ENCODE peak calls at places on chromosomes 16 and 17, in six cellular contexts. One of them, this sample, is unnamed.

GRCh38 chr17:18205861-18206260 is 19.6 kb upstream of the LLGL1 start:
- DNase-seq in fibroblast of pulmonary artery: no peak
- DNase-seq in CD4-positive, alpha-beta T cell: no peak
- DNase-seq in cardiac fibroblast: no peak
- DNase-seq in Calu3: no peak
- DNase-seq in hepatocyte: no peak
- DNase-seq in this sample: no peak

GRCh38 chr16:57916735-57917450 is 54.0 kb downstream of the CNGB1 start:
- DNase-seq in CD4-positive, alpha-beta T cell: no peak
- DNase-seq in fibroblast of pulmonary artery: no peak
- DNase-seq in hepatocyte: no peak
- DNase-seq in cardiac fibroblast: no peak
- DNase-seq in Calu3: peak
- DNase-seq in this sample: no peak

GRCh38 chr16:57239089-57239488 is 6.0 kb upstream of the ARL2BP start:
- DNase-seq in Calu3: no peak
- DNase-seq in hepatocyte: no peak
- DNase-seq in cardiac fibroblast: no peak
- DNase-seq in fibroblast of pulmonary artery: peak
- DNase-seq in CD4-positive, alpha-beta T cell: no peak
- DNase-seq in this sample: no peak

GRCh38 chr17:50871369-50871768 is 5.2 kb upstream of the TOB1 start:
- DNase-seq in fibroblast of pulmonary artery: no peak
- DNase-seq in cardiac fibroblast: no peak
- DNase-seq in Calu3: no peak
- DNase-seq in hepatocyte: no peak
- DNase-seq in CD4-positive, alpha-beta T cell: no peak
- DNase-seq in this sample: no peak

GRCh38 chr16:9869776-9870175 is 312.5 kb downstream of the GRIN2A start:
- DNase-seq in CD4-positive, alpha-beta T cell: no peak
- DNase-seq in Calu3: no peak
- DNase-seq in cardiac fibroblast: no peak
- DNase-seq in fibroblast of pulmonary artery: no peak
- DNase-seq in hepatocyte: no peak
- DNase-seq in this sample: no peak

GRCh38 chr17:34758747-34759146 is 179.4 kb downstream of the TMEM132E start:
- DNase-seq in hepatocyte: no peak
- DNase-seq in Calu3: no peak
- DNase-seq in fibroblast of pulmonary artery: no peak
- DNase-seq in CD4-positive, alpha-beta T cell: no peak
- DNase-seq in cardiac fibroblast: no peak
- DNase-seq in this sample: peak

GRCh38 chr17:35793257-35793656 is 2.2 kb downstream of the MMP28 start:
- DNase-seq in cardiac fibroblast: no peak
- DNase-seq in fibroblast of pulmonary artery: no peak
- DNase-seq in Calu3: no peak
- DNase-seq in CD4-positive, alpha-beta T cell: no peak
- DNase-seq in hepatocyte: no peak
- DNase-seq in this sample: no peak

GRCh38 chr17:48555616-48556533 is 11.0 kb upstream of the HOXB2 start:
- DNase-seq in Calu3: no peak
- DNase-seq in fibroblast of pulmonary artery: no peak
- DNase-seq in hepatocyte: no peak
- DNase-seq in CD4-positive, alpha-beta T cell: no peak
- DNase-seq in cardiac fibroblast: no peak
- DNase-seq in this sample: no peak

GRCh38 chr17:21199856-21200255 is 14.1 kb downstream of the TMEM11 start:
- DNase-seq in fibroblast of pulmonary artery: no peak
- DNase-seq in cardiac fibroblast: no peak
- DNase-seq in CD4-positive, alpha-beta T cell: no peak
- DNase-seq in hepatocyte: no peak
- DNase-seq in Calu3: no peak
- DNase-seq in this sample: no peak

GRCh38 chr17:48127371-48128051 is 19.9 kb downstream of the SNX11 start:
- DNase-seq in cardiac fibroblast: no peak
- DNase-seq in CD4-positive, alpha-beta T cell: no peak
- DNase-seq in hepatocyte: no peak
- DNase-seq in Calu3: peak
- DNase-seq in fibroblast of pulmonary artery: peak
- DNase-seq in this sample: no peak

GRCh38 chr17:17321356-17322025 is 18.3 kb downstream of the NT5M start:
- DNase-seq in Calu3: no peak
- DNase-seq in cardiac fibroblast: no peak
- DNase-seq in CD4-positive, alpha-beta T cell: peak
- DNase-seq in fibroblast of pulmonary artery: no peak
- DNase-seq in hepatocyte: no peak
- DNase-seq in this sample: no peak

GRCh38 chr17:58587713-58588117 is 73.3 kb upstream of the MTMR4 start:
- DNase-seq in CD4-positive, alpha-beta T cell: peak
- DNase-seq in Calu3: peak
- DNase-seq in fibroblast of pulmonary artery: peak
- DNase-seq in cardiac fibroblast: peak
- DNase-seq in hepatocyte: peak
- DNase-seq in this sample: peak

GRCh38 chr16:81598083-81598482 is 153.5 kb downstream of the CMIP start:
- DNase-seq in fibroblast of pulmonary artery: no peak
- DNase-seq in cardiac fibroblast: no peak
- DNase-seq in CD4-positive, alpha-beta T cell: no peak
- DNase-seq in hepatocyte: no peak
- DNase-seq in Calu3: no peak
- DNase-seq in this sample: no peak
- TF ChIP-seq CTCF in fibroblast of pulmonary artery: no peak
- TF ChIP-seq CTCF in cardiac fibroblast: no peak
- TF ChIP-seq CTCF in CD4-positive, alpha-beta T cell: no peak
- TF ChIP-seq CTCF in hepatocyte: no peak
- TF ChIP-seq CTCF in Calu3: peak
- TF ChIP-seq CTCF in this sample: no peak

GRCh38 chr17:77245162-77245926 is 104.6 kb downstream of the SEC14L1 start:
- DNase-seq in hepatocyte: no peak
- DNase-seq in cardiac fibroblast: no peak
- DNase-seq in CD4-positive, alpha-beta T cell: no peak
- DNase-seq in Calu3: no peak
- DNase-seq in fibroblast of pulmonary artery: no peak
- DNase-seq in this sample: no peak

GRCh38 chr17:77240976-77241375 is 100.2 kb downstream of the SEC14L1 start:
- DNase-seq in fibroblast of pulmonary artery: no peak
- DNase-seq in cardiac fibroblast: no peak
- DNase-seq in CD4-positive, alpha-beta T cell: no peak
- DNase-seq in hepatocyte: no peak
- DNase-seq in Calu3: no peak
- DNase-seq in this sample: no peak

GRCh38 chr17:77246110-77247047 is 105.6 kb downstream of the SEC14L1 start:
- DNase-seq in Calu3: no peak
- DNase-seq in cardiac fibroblast: no peak
- DNase-seq in fibroblast of pulmonary artery: no peak
- DNase-seq in hepatocyte: no peak
- DNase-seq in CD4-positive, alpha-beta T cell: no peak
- DNase-seq in this sample: no peak

GRCh38 chr17:77247048-77247541 is 106.3 kb downstream of the SEC14L1 start:
- DNase-seq in hepatocyte: peak
- DNase-seq in fibroblast of pulmonary artery: peak
- DNase-seq in CD4-positive, alpha-beta T cell: peak
- DNase-seq in cardiac fibroblast: peak
- DNase-seq in Calu3: peak
- DNase-seq in this sample: peak

DNA sequence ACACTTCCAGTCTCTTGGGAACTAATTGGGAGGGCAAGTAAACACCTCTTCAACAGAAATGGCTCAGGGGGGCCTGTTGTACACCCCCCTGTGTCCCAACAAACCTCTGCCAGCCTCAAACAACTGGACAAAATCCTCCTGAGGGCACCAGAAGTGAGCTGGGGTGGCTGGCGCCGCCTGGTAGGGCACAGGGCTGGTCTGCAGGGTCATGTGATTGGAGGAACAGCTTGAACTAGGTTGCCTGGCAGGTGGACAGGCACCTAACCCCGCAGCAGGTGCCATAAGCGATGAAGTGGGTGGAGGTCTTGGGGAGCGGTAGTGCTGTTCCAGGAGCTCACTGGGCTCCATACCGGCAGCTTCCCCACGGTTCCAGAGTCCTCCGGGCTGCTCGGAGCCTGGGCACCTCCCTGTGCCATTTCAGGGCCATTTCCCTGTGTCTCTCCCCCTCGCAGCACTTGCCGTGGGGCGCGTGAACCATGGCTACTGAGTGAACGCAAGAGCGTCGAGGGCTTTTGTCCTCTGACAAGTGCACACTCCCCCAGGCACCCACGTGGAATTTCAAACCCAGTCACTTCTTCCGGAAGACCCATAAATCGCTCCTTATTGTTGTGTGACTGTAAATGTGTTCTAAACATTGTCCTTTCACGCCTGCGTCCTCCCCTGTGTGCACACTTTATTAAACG is 101.5 kb downstream of the SEC14L1 start:
- DNase-seq in cardiac fibroblast: no peak
- DNase-seq in CD4-positive, alpha-beta T cell: no peak
- DNase-seq in fibroblast of pulmonary artery: no peak
- DNase-seq in hepatocyte: no peak
- DNase-seq in Calu3: no peak
- DNase-seq in this sample: no peak
- TF ChIP-seq CTCF in cardiac fibroblast: no peak
- TF ChIP-seq CTCF in CD4-positive, alpha-beta T cell: no peak
- TF ChIP-seq CTCF in fibroblast of pulmonary artery: no peak
- TF ChIP-seq CTCF in hepatocyte: no peak
- TF ChIP-seq CTCF in Calu3: no peak
- TF ChIP-seq CTCF in this sample: no peak

GRCh38 chr17:74981979-74982662 is 5.3 kb upstream of the CDR2L start:
- DNase-seq in Calu3: peak
- DNase-seq in fibroblast of pulmonary artery: peak
- DNase-seq in hepatocyte: peak
- DNase-seq in cardiac fibroblast: peak
- DNase-seq in CD4-positive, alpha-beta T cell: peak
- DNase-seq in this sample: no peak
- TF ChIP-seq CTCF in Calu3: no peak
- TF ChIP-seq CTCF in fibroblast of pulmonary artery: no peak
- TF ChIP-seq CTCF in hepatocyte: no peak
- TF ChIP-seq CTCF in cardiac fibroblast: no peak
- TF ChIP-seq CTCF in CD4-positive, alpha-beta T cell: no peak
- TF ChIP-seq CTCF in this sample: no peak

DNA sequence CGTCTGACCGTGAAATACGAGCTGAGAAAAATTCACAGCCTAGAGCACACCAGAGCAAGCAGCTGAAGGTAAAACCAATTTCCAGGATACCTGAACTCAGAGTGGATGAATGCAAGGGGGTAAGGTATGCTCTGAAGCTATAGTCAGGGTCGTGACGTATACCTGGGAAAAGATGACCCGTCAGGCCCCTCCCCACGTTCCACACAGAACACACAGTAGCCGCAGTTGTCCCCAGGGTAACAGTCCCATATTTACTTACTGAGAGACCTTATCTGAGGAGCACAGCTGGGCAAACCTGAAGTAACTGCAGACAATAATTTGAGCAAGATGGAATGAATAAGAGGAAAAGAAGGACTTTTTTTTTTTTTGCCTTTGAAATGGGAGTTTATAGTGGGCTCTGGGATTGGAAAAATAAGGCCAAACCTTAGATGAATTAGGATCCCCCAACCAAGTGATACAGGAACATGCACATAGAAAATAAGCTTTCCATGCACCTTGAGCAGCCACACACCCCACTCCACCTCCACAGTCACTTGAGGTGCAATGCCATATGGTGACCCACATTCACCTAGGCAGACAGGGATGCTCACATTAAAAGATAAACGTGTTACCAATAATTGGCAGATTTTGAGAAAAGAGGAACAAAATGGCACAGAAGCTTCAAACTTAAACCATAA is 38.0 kb downstream of the ABCA6 start:
- DNase-seq in CD4-positive, alpha-beta T cell: no peak
- DNase-seq in cardiac fibroblast: no peak
- DNase-seq in Calu3: no peak
- DNase-seq in fibroblast of pulmonary artery: no peak
- DNase-seq in hepatocyte: peak
- DNase-seq in this sample: no peak
- TF ChIP-seq CTCF in CD4-positive, alpha-beta T cell: no peak
- TF ChIP-seq CTCF in cardiac fibroblast: no peak
- TF ChIP-seq CTCF in Calu3: no peak
- TF ChIP-seq CTCF in fibroblast of pulmonary artery: no peak
- TF ChIP-seq CTCF in hepatocyte: no peak
- TF ChIP-seq CTCF in this sample: no peak

DNA sequence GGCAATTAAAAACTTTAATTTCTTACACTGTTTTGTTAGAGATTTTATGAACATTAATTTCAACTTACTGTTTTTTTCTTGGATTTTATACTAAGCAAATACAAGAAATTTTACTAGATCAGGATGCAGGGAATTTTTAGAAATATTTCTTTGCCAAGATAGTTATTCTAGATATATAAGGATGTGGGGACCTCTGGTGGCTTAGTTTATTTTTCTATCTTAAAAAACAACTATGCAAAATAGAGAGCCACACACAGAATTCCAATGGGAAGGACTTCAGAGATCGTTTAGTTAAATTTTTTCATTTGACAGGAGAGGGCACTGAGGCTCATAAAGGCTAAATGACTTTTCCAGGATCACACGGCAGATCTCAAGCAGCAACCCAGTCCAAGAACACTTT is 23.0 kb upstream of the CAPNS2 start:
- DNase-seq in fibroblast of pulmonary artery: peak
- DNase-seq in cardiac fibroblast: peak
- DNase-seq in hepatocyte: peak
- DNase-seq in CD4-positive, alpha-beta T cell: no peak
- DNase-seq in Calu3: no peak
- DNase-seq in this sample: no peak
- TF ChIP-seq CTCF in fibroblast of pulmonary artery: peak
- TF ChIP-seq CTCF in cardiac fibroblast: peak
- TF ChIP-seq CTCF in hepatocyte: peak
- TF ChIP-seq CTCF in CD4-positive, alpha-beta T cell: no peak
- TF ChIP-seq CTCF in Calu3: peak
- TF ChIP-seq CTCF in this sample: peak

GRCh38 chr17:63082273-63082861 is 116.3 kb downstream of the TANC2 start:
- DNase-seq in Calu3: no peak
- DNase-seq in cardiac fibroblast: peak
- DNase-seq in fibroblast of pulmonary artery: peak
- DNase-seq in CD4-positive, alpha-beta T cell: no peak
- DNase-seq in hepatocyte: peak
- DNase-seq in this sample: no peak
- TF ChIP-seq CTCF in Calu3: peak
- TF ChIP-seq CTCF in cardiac fibroblast: peak
- TF ChIP-seq CTCF in fibroblast of pulmonary artery: peak
- TF ChIP-seq CTCF in CD4-positive, alpha-beta T cell: no peak
- TF ChIP-seq CTCF in hepatocyte: peak
- TF ChIP-seq CTCF in this sample: peak

GRCh38 chr17:80996422-80997305 is 5.0 kb downstream of the CHMP6 start:
- DNase-seq in hepatocyte: no peak
- DNase-seq in cardiac fibroblast: no peak
- DNase-seq in Calu3: no peak
- DNase-seq in CD4-positive, alpha-beta T cell: no peak
- DNase-seq in fibroblast of pulmonary artery: no peak
- DNase-seq in this sample: peak
- TF ChIP-seq CTCF in hepatocyte: no peak
- TF ChIP-seq CTCF in cardiac fibroblast: no peak
- TF ChIP-seq CTCF in Calu3: no peak
- TF ChIP-seq CTCF in CD4-positive, alpha-beta T cell: no peak
- TF ChIP-seq CTCF in fibroblast of pulmonary artery: no peak
- TF ChIP-seq CTCF in this sample: no peak

DNA sequence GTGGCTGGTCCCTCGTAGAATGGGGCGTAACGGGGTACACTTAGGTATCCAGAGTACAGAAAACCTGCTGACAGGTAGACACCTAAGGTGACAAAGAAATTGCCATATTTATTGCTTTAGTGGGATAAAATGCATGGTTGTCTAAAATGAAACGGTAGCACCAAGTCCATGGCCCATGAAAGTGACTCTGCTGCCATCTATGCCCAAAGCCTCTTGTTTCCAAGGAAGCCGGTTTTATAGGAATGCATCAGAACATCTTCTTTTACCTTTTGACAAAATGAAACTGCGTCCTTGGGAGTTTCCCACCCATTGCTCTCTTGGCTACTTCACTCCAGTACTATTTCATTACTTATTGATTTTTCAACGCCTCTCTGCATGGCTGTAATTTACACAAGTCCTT is 151.3 kb upstream of the ZFHX3 start:
- DNase-seq in fibroblast of pulmonary artery: no peak
- DNase-seq in cardiac fibroblast: no peak
- DNase-seq in Calu3: no peak
- DNase-seq in CD4-positive, alpha-beta T cell: no peak
- DNase-seq in hepatocyte: no peak
- DNase-seq in this sample: no peak
- TF ChIP-seq CTCF in fibroblast of pulmonary artery: no peak
- TF ChIP-seq CTCF in cardiac fibroblast: no peak
- TF ChIP-seq CTCF in Calu3: no peak
- TF ChIP-seq CTCF in CD4-positive, alpha-beta T cell: no peak
- TF ChIP-seq CTCF in hepatocyte: no peak
- TF ChIP-seq CTCF in this sample: no peak

This sample was measured in CD14-positive monocyte.